ENCODE peak calls at places on chromosome 1, in five cellular contexts. One of them, this sample, is unnamed.

GRCh38 chr1:153849487-153850185 is 73.1 kb downstream of the GATAD2B start:
- DNase-seq in GM23338: no peak
- DNase-seq in Panc1: no peak
- DNase-seq in spleen: no peak
- DNase-seq in upper lobe of left lung: no peak
- DNase-seq in this sample: no peak

GRCh38 chr1:204407314-204407971 is 4.2 kb downstream of the PPP1R15B start:
- DNase-seq in GM23338: no peak
- DNase-seq in Panc1: no peak
- DNase-seq in spleen: no peak
- DNase-seq in upper lobe of left lung: no peak
- DNase-seq in this sample: no peak

GRCh38 chr1:67468066-67468718 is 38.0 kb upstream of the SERBP1 start:
- DNase-seq in GM23338: no peak
- DNase-seq in Panc1: no peak
- DNase-seq in spleen: no peak
- DNase-seq in upper lobe of left lung: no peak
- DNase-seq in this sample: no peak

GRCh38 chr1:12501661-12502060 is 116.3 kb downstream of the DHRS3 start:
- DNase-seq in GM23338: no peak
- DNase-seq in Panc1: no peak
- DNase-seq in spleen: no peak
- DNase-seq in upper lobe of left lung: no peak
- DNase-seq in this sample: no peak

GRCh38 chr1:181117648-181118449 is 29.3 kb downstream of the IER5 start:
- DNase-seq in GM23338: no peak
- DNase-seq in Panc1: no peak
- DNase-seq in spleen: no peak
- DNase-seq in upper lobe of left lung: no peak
- DNase-seq in this sample: no peak

GRCh38 chr1:159168043-159168442 is 3.4 kb upstream of the CADM3 start:
- DNase-seq in GM23338: no peak
- DNase-seq in Panc1: no peak
- DNase-seq in spleen: no peak
- DNase-seq in upper lobe of left lung: no peak
- DNase-seq in this sample: no peak

GRCh38 chr1:108627256-108627655 is 33.6 kb downstream of the HENMT1 start:
- DNase-seq in GM23338: no peak
- DNase-seq in Panc1: no peak
- DNase-seq in spleen: no peak
- DNase-seq in upper lobe of left lung: no peak
- DNase-seq in this sample: no peak

GRCh38 chr1:228511539-228512445 is 24.6 kb downstream of the RNF187 start:
- DNase-seq in GM23338: no peak
- DNase-seq in Panc1: no peak
- DNase-seq in spleen: peak
- DNase-seq in upper lobe of left lung: no peak
- DNase-seq in this sample: no peak

GRCh38 chr1:155717041-155717440 is 28.1 kb downstream of the DAP3 start:
- DNase-seq in GM23338: no peak
- DNase-seq in Panc1: no peak
- DNase-seq in spleen: no peak
- DNase-seq in upper lobe of left lung: no peak
- DNase-seq in this sample: no peak

GRCh38 chr1:25037174-25038074 is 107.3 kb upstream of the RUNX3 start:
- DNase-seq in GM23338: peak
- DNase-seq in Panc1: peak
- DNase-seq in spleen: peak
- DNase-seq in upper lobe of left lung: no peak
- DNase-seq in this sample: no peak

GRCh38 chr1:19640363-19641316 is 3.5 kb upstream of the NBL1 start:
- DNase-seq in GM23338: peak
- DNase-seq in Panc1: no peak
- DNase-seq in spleen: no peak
- DNase-seq in upper lobe of left lung: peak
- DNase-seq in this sample: no peak

GRCh38 chr1:40824591-40825429 is 37.4 kb downstream of the CITED4 start:
- DNase-seq in GM23338: peak
- DNase-seq in Panc1: no peak
- DNase-seq in spleen: no peak
- DNase-seq in upper lobe of left lung: no peak
- DNase-seq in this sample: no peak

GRCh38 chr1:185267278-185267677 is 49.8 kb downstream of the IVNS1ABP start:
- DNase-seq in GM23338: no peak
- DNase-seq in Panc1: no peak
- DNase-seq in spleen: no peak
- DNase-seq in upper lobe of left lung: no peak
- DNase-seq in this sample: no peak

GRCh38 chr1:33791251-33791650 is 72.6 kb upstream of the HMGB4 start:
- DNase-seq in GM23338: no peak
- DNase-seq in Panc1: no peak
- DNase-seq in spleen: no peak
- DNase-seq in upper lobe of left lung: no peak
- DNase-seq in this sample: no peak

GRCh38 chr1:241156231-241156965 is 200.6 kb downstream of the RGS7 start:
- DNase-seq in GM23338: no peak
- DNase-seq in Panc1: peak
- DNase-seq in spleen: no peak
- DNase-seq in upper lobe of left lung: no peak
- DNase-seq in this sample: no peak

GRCh38 chr1:26627959-26628358 is 67.9 kb upstream of the ARID1A start:
- DNase-seq in GM23338: no peak
- DNase-seq in Panc1: no peak
- DNase-seq in spleen: no peak
- DNase-seq in upper lobe of left lung: no peak
- DNase-seq in this sample: no peak

GRCh38 chr1:15343729-15344128 is 66.0 kb upstream of the EFHD2 start:
- DNase-seq in GM23338: peak
- DNase-seq in Panc1: no peak
- DNase-seq in spleen: no peak
- DNase-seq in upper lobe of left lung: no peak
- DNase-seq in this sample: no peak

GRCh38 chr1:43947061-43947889 is 525 bp downstream of the IPO13 start:
- DNase-seq in GM23338: no peak
- DNase-seq in Panc1: no peak
- DNase-seq in spleen: peak
- DNase-seq in upper lobe of left lung: peak
- DNase-seq in this sample: no peak

GRCh38 chr1:9037476-9038337 is 11.5 kb upstream of the SLC2A7 start:
- DNase-seq in GM23338: no peak
- DNase-seq in Panc1: no peak
- DNase-seq in spleen: no peak
- DNase-seq in upper lobe of left lung: no peak
- DNase-seq in this sample: no peak

GRCh38 chr1:9035226-9035625 is 9.0 kb upstream of the SLC2A7 start:
- DNase-seq in GM23338: no peak
- DNase-seq in Panc1: no peak
- DNase-seq in spleen: no peak
- DNase-seq in upper lobe of left lung: no peak
- DNase-seq in this sample: no peak

GRCh38 chr1:9028921-9029715 is 2.9 kb upstream of the SLC2A7 start:
- DNase-seq in GM23338: no peak
- DNase-seq in Panc1: no peak
- DNase-seq in spleen: no peak
- DNase-seq in upper lobe of left lung: no peak
- DNase-seq in this sample: no peak

GRCh38 chr1:9031484-9032259 is 5.4 kb upstream of the SLC2A7 start:
- DNase-seq in GM23338: no peak
- DNase-seq in Panc1: no peak
- DNase-seq in spleen: no peak
- DNase-seq in upper lobe of left lung: peak
- DNase-seq in this sample: no peak

GRCh38 chr1:9033363-9033762 is 7.1 kb upstream of the SLC2A7 start:
- DNase-seq in GM23338: peak
- DNase-seq in Panc1: no peak
- DNase-seq in spleen: no peak
- DNase-seq in upper lobe of left lung: no peak
- DNase-seq in this sample: no peak
- TF ChIP-seq POLR2AphosphoS5 in GM23338: no peak
- TF ChIP-seq POLR2AphosphoS5 in Panc1: no peak
- TF ChIP-seq POLR2AphosphoS5 in spleen: no peak
- TF ChIP-seq POLR2AphosphoS5 in upper lobe of left lung: no peak
- TF ChIP-seq POLR2AphosphoS5 in this sample: no peak

GRCh38 chr1:62891961-62892562 is 108.1 kb downstream of the ATG4C start:
- DNase-seq in GM23338: no peak
- DNase-seq in Panc1: no peak
- DNase-seq in spleen: no peak
- DNase-seq in upper lobe of left lung: no peak
- DNase-seq in this sample: no peak
- H3K27ac ChIP-seq in GM23338: no peak
- H3K27ac ChIP-seq in Panc1: no peak
- H3K27ac ChIP-seq in spleen: no peak
- H3K27ac ChIP-seq in upper lobe of left lung: no peak
- H3K27ac ChIP-seq in this sample: no peak

DNA sequence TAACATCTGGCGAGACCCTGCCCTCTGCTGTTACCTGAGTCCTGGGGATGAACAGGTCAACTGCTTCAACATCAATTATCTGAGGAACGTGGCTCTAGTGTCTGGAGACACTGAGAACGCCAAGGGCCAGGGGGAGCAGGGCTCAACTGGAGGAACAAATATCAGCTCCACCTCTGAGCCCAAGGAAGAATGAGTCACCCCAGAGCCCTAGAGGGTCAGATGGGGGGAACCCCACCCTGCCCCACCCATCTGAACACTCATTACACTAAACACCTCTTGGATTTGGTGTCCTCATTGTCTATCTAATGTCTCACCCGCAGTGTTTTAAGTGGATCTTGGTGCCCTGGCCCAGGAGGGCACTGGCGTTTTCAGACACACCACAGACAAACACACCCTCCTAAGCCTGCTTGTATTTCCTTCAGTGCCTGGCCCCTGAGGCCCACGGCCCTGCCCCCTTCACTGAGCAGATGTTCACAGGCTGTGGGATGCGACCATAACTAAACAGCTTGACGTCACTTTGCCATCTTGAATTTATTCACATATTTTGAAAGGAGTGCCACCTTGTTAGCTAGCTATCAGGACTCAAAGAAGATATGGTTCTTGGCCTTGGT is 2.2 kb upstream of the FALEC start:
- DNase-seq in GM23338: no peak
- DNase-seq in Panc1: no peak
- DNase-seq in spleen: peak
- DNase-seq in upper lobe of left lung: no peak
- DNase-seq in this sample: no peak
- TF ChIP-seq POLR2AphosphoS5 in GM23338: no peak
- TF ChIP-seq POLR2AphosphoS5 in Panc1: no peak
- TF ChIP-seq POLR2AphosphoS5 in spleen: no peak
- TF ChIP-seq POLR2AphosphoS5 in upper lobe of left lung: no peak
- TF ChIP-seq POLR2AphosphoS5 in this sample: no peak

DNA sequence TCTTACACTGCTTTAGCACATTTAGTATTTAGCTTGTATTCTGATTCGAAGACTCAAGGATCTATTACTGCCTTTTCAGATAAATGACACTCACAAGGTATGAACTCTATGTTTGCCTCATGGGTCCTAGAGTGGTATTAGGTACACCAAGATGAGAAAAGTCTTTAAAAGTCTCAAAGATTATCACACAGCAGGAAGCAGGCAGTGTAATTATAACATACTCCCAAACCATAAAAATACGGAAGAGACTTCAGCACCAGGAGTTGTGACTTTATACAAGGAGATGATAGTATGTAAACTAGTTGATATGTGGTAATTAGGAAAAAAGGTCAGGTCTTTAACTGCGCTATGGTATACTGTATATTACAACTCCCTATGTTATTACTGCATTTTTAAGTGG is 11.2 kb upstream of the RCSD1 start:
- DNase-seq in GM23338: no peak
- DNase-seq in Panc1: no peak
- DNase-seq in spleen: no peak
- DNase-seq in upper lobe of left lung: no peak
- DNase-seq in this sample: no peak
- H3K27ac ChIP-seq in GM23338: no peak
- H3K27ac ChIP-seq in Panc1: no peak
- H3K27ac ChIP-seq in spleen: peak
- H3K27ac ChIP-seq in upper lobe of left lung: peak
- H3K27ac ChIP-seq in this sample: no peak

GRCh38 chr1:21552715-21553114 is 43.5 kb downstream of the ALPL start:
- DNase-seq in GM23338: no peak
- DNase-seq in Panc1: no peak
- DNase-seq in spleen: no peak
- DNase-seq in upper lobe of left lung: no peak
- DNase-seq in this sample: no peak
- TF ChIP-seq POLR2AphosphoS5 in GM23338: no peak
- TF ChIP-seq POLR2AphosphoS5 in Panc1: no peak
- TF ChIP-seq POLR2AphosphoS5 in spleen: no peak
- TF ChIP-seq POLR2AphosphoS5 in upper lobe of left lung: no peak
- TF ChIP-seq POLR2AphosphoS5 in this sample: no peak

GRCh38 chr1:202802998-202803932 is 5.0 kb downstream of the KDM5B start:
- DNase-seq in GM23338: peak
- DNase-seq in Panc1: no peak
- DNase-seq in spleen: no peak
- DNase-seq in upper lobe of left lung: no peak
- DNase-seq in this sample: no peak

GRCh38 chr1:202807367-202807925 is 775 bp downstream of the KDM5B start:
- DNase-seq in GM23338: peak
- DNase-seq in Panc1: no peak
- DNase-seq in spleen: peak
- DNase-seq in upper lobe of left lung: peak
- DNase-seq in this sample: no peak

GRCh38 chr1:202807926-202808757 is at the start of gene KDM5B:
- DNase-seq in GM23338: peak
- DNase-seq in Panc1: peak
- DNase-seq in spleen: peak
- DNase-seq in upper lobe of left lung: peak
- DNase-seq in this sample: no peak

GRCh38 chr1:202806845-202807366 is 1.3 kb downstream of the KDM5B start:
- DNase-seq in GM23338: peak
- DNase-seq in Panc1: no peak
- DNase-seq in spleen: peak
- DNase-seq in upper lobe of left lung: no peak
- DNase-seq in this sample: no peak

GRCh38 chr1:202805886-202806511 is 2.2 kb downstream of the KDM5B start:
- DNase-seq in GM23338: no peak
- DNase-seq in Panc1: no peak
- DNase-seq in spleen: no peak
- DNase-seq in upper lobe of left lung: no peak
- DNase-seq in this sample: no peak
- H3K27ac ChIP-seq in GM23338: peak
- H3K27ac ChIP-seq in Panc1: peak
- H3K27ac ChIP-seq in spleen: peak
- H3K27ac ChIP-seq in upper lobe of left lung: peak
- H3K27ac ChIP-seq in this sample: peak

This sample was measured in vagina.